ENCODE peak calls at places on chromosomes 5 and 9, in ten cellular contexts. E is T-helper 9 cell, L is adipocyte, B is MCF 10A, R is EL, I is HFFc6, O is GM13977, W is left ventricle myocardium superior, F is uterus, P is lower leg skin. U is an unnamed sample.

GRCh38 chr5:143350790-143351603 is 52.5 kb downstream of the NR3C1 start:
- DNase-seq in W (no peak), I (peak; percentile 88), P (no peak), E (no peak), R (peak; percentile 84), O (peak; percentile 19), L (peak; percentile 70), F (no peak), B (peak; percentile 84), U (peak; percentile 55)

GRCh38 chr5:173648308-173648866 is 31.9 kb upstream of the BOD1 start:
- DNase-seq in E (no peak), F (no peak), B (no peak), P (no peak), O (no peak), L (no peak), W (no peak), I (no peak), R (no peak), U (no peak)

GRCh38 chr5:178429541-178430186 is 160.5 kb downstream of the COL23A1 start:
- DNase-seq in E (no peak), B (peak; percentile 15), W (no peak), P (peak; percentile 13), O (no peak), R (no peak), F (no peak), I (no peak), L (no peak), U (no peak)

GRCh38 chr9:109372246-109372645 is 51.4 kb upstream of the EPB41L4B start:
- DNase-seq in W (no peak), B (peak; percentile 11), E (no peak), O (no peak), R (no peak), L (no peak), I (no peak), P (no peak), F (no peak), U (no peak)

GRCh38 chr5:133427121-133427777 is 185.1 kb downstream of the FSTL4 start:
- DNase-seq in F (no peak), R (no peak), E (no peak), W (no peak), B (peak; percentile 46), O (no peak), L (no peak), I (no peak), P (no peak), U (peak; percentile 18)

GRCh38 chr9:126861707-126862460 is 1.4 kb downstream of the ZBTB34 start:
- DNase-seq in L (peak; percentile 89), R (peak; percentile 33), P (no peak), O (no peak), F (no peak), I (no peak), W (no peak), B (peak; percentile 24), E (no peak), U (no peak)

GRCh38 chr9:97986466-97986865 is 3.3 kb downstream of the ANP32B start:
- DNase-seq in F (no peak), O (peak; percentile 20), E (no peak), P (no peak), W (no peak), I (no peak), B (no peak), L (no peak), R (no peak), U (no peak)

GRCh38 chr9:97845130-97845529 is 7.9 kb upstream of the FOXE1 start:
- DNase-seq in I (peak; percentile 60), E (no peak), O (no peak), L (no peak), W (no peak), R (peak; percentile 71), P (no peak), F (no peak), B (peak; percentile 37), U (peak; percentile 63)

GRCh38 chr5:140808889-140809291 is 2.0 kb downstream of the PCDHA4 start:
- DNase-seq in I (no peak), E (no peak), P (no peak), R (no peak), F (no peak), W (no peak), L (no peak), B (no peak), O (no peak), U (no peak)

GRCh38 chr9:108786322-108786721 is 69.5 kb downstream of the ACTL7B start:
- DNase-seq in E (no peak), O (no peak), I (no peak), P (no peak), W (no peak), R (no peak), L (no peak), B (peak; percentile 44), F (no peak), U (no peak)

GRCh38 chr5:107477492-107477891 is 193.2 kb downstream of the EFNA5 start:
- DNase-seq in P (no peak), E (no peak), F (no peak), I (no peak), O (no peak), B (no peak), R (no peak), L (no peak), W (no peak), U (no peak)

GRCh38 chr5:127958421-127959011 is 125.0 kb upstream of the SLC12A2 start:
- DNase-seq in F (no peak), B (no peak), P (no peak), W (no peak), R (no peak), L (no peak), I (no peak), E (no peak), O (no peak), U (no peak)

GRCh38 chr5:53871050-53871449 is 310.6 kb downstream of the NDUFS4 start:
- DNase-seq in R (no peak), W (no peak), I (no peak), E (no peak), B (peak; percentile 13), P (no peak), O (no peak), L (no peak), F (no peak), U (no peak)

U was measured in brain microvascular endothelial cell.